ENCODE peak calls at places on chromosomes 13 and 19, in seven cellular contexts. One of them, this sample, is unnamed. For H3K4me1, the result is how much of the 10 kb centered on the place peaks cover.

GRCh38 chr13:23621316-23621645 is 51.1 kb downstream of the TNFRSF19 start:
- DNase-seq in right lobe of liver: no peak
- DNase-seq in neuronal stem cell: no peak
- DNase-seq in CD8-positive, alpha-beta memory T cell: no peak
- DNase-seq in left ventricle myocardium inferior: no peak
- DNase-seq in Peyer's patch: no peak
- DNase-seq in suprapubic skin: no peak
- DNase-seq in this sample: no peak

GRCh38 chr19:6264803-6265202 is 15.0 kb downstream of the MLLT1 start:
- DNase-seq in right lobe of liver: no peak
- DNase-seq in neuronal stem cell: no peak
- DNase-seq in CD8-positive, alpha-beta memory T cell: no peak
- DNase-seq in left ventricle myocardium inferior: no peak
- DNase-seq in Peyer's patch: no peak
- DNase-seq in suprapubic skin: no peak
- DNase-seq in this sample: no peak

GRCh38 chr13:73040968-73041580 is 17.7 kb upstream of the KLF5 start:
- DNase-seq in right lobe of liver: no peak
- DNase-seq in neuronal stem cell: no peak
- DNase-seq in CD8-positive, alpha-beta memory T cell: no peak
- DNase-seq in left ventricle myocardium inferior: no peak
- DNase-seq in Peyer's patch: peak
- DNase-seq in suprapubic skin: no peak
- DNase-seq in this sample: no peak

GRCh38 chr13:103351035-103351828 is 285.0 kb upstream of the SLC10A2 start:
- DNase-seq in right lobe of liver: no peak
- DNase-seq in neuronal stem cell: no peak
- DNase-seq in CD8-positive, alpha-beta memory T cell: no peak
- DNase-seq in left ventricle myocardium inferior: peak
- DNase-seq in Peyer's patch: no peak
- DNase-seq in suprapubic skin: no peak
- DNase-seq in this sample: no peak

GRCh38 chr19:35353635-35354034 is 4.6 kb upstream of the FFAR3 start:
- DNase-seq in right lobe of liver: no peak
- DNase-seq in neuronal stem cell: no peak
- DNase-seq in CD8-positive, alpha-beta memory T cell: no peak
- DNase-seq in left ventricle myocardium inferior: no peak
- DNase-seq in Peyer's patch: peak
- DNase-seq in suprapubic skin: no peak
- DNase-seq in this sample: no peak

GRCh38 chr19:5642204-5642603 is 19.3 kb downstream of the SAFB start:
- DNase-seq in right lobe of liver: no peak
- DNase-seq in neuronal stem cell: no peak
- DNase-seq in CD8-positive, alpha-beta memory T cell: no peak
- DNase-seq in left ventricle myocardium inferior: no peak
- DNase-seq in Peyer's patch: no peak
- DNase-seq in suprapubic skin: no peak
- DNase-seq in this sample: no peak

GRCh38 chr13:95784161-95784880 is 107.4 kb downstream of the DNAJC3 start:
- DNase-seq in right lobe of liver: no peak
- DNase-seq in neuronal stem cell: no peak
- DNase-seq in CD8-positive, alpha-beta memory T cell: no peak
- DNase-seq in left ventricle myocardium inferior: no peak
- DNase-seq in Peyer's patch: no peak
- DNase-seq in suprapubic skin: no peak
- DNase-seq in this sample: no peak

GRCh38 chr19:13850910-13851753 is 25.8 kb upstream of the NANOS3 start:
- DNase-seq in right lobe of liver: peak
- DNase-seq in neuronal stem cell: no peak
- DNase-seq in CD8-positive, alpha-beta memory T cell: peak
- DNase-seq in left ventricle myocardium inferior: peak
- DNase-seq in Peyer's patch: peak
- DNase-seq in suprapubic skin: peak
- DNase-seq in this sample: no peak

GRCh38 chr19:34310494-34310981 is 54.5 kb upstream of the GPI start:
- DNase-seq in right lobe of liver: peak
- DNase-seq in neuronal stem cell: no peak
- DNase-seq in CD8-positive, alpha-beta memory T cell: no peak
- DNase-seq in left ventricle myocardium inferior: no peak
- DNase-seq in Peyer's patch: no peak
- DNase-seq in suprapubic skin: no peak
- DNase-seq in this sample: no peak

GRCh38 chr13:34030782-34031181 is 212.8 kb downstream of the RFC3 start:
- DNase-seq in right lobe of liver: no peak
- DNase-seq in neuronal stem cell: no peak
- DNase-seq in CD8-positive, alpha-beta memory T cell: no peak
- DNase-seq in left ventricle myocardium inferior: no peak
- DNase-seq in Peyer's patch: no peak
- DNase-seq in suprapubic skin: no peak
- DNase-seq in this sample: no peak

GRCh38 chr13:75481176-75482069 is 546 bp downstream of the TBC1D4 start:
- DNase-seq in right lobe of liver: peak
- DNase-seq in neuronal stem cell: peak
- DNase-seq in CD8-positive, alpha-beta memory T cell: no peak
- DNase-seq in left ventricle myocardium inferior: peak
- DNase-seq in Peyer's patch: peak
- DNase-seq in suprapubic skin: no peak
- DNase-seq in this sample: no peak

GRCh38 chr19:45780448-45781281 is 1.6 kb downstream of the DMPK start:
- DNase-seq in right lobe of liver: no peak
- DNase-seq in neuronal stem cell: no peak
- DNase-seq in CD8-positive, alpha-beta memory T cell: no peak
- DNase-seq in left ventricle myocardium inferior: no peak
- DNase-seq in Peyer's patch: peak
- DNase-seq in suprapubic skin: no peak
- DNase-seq in this sample: no peak

GRCh38 chr13:20136781-20137703 is 23.8 kb downstream of the GJA3 start:
- DNase-seq in right lobe of liver: peak
- DNase-seq in neuronal stem cell: no peak
- DNase-seq in CD8-positive, alpha-beta memory T cell: no peak
- DNase-seq in left ventricle myocardium inferior: no peak
- DNase-seq in Peyer's patch: peak
- DNase-seq in suprapubic skin: no peak
- DNase-seq in this sample: no peak

GRCh38 chr19:46376241-46377153 is 29.6 kb downstream of the PPP5C start:
- DNase-seq in right lobe of liver: peak
- DNase-seq in neuronal stem cell: no peak
- DNase-seq in CD8-positive, alpha-beta memory T cell: no peak
- DNase-seq in left ventricle myocardium inferior: no peak
- DNase-seq in Peyer's patch: no peak
- DNase-seq in suprapubic skin: peak
- DNase-seq in this sample: no peak

GRCh38 chr19:41701401-41702075 is 6.9 kb upstream of the CEACAM5 start:
- DNase-seq in right lobe of liver: no peak
- DNase-seq in neuronal stem cell: no peak
- DNase-seq in CD8-positive, alpha-beta memory T cell: no peak
- DNase-seq in left ventricle myocardium inferior: no peak
- DNase-seq in Peyer's patch: no peak
- DNase-seq in suprapubic skin: peak
- DNase-seq in this sample: no peak

GRCh38 chr13:41976491-41976890 is 15.6 kb upstream of the VWA8 start:
- DNase-seq in right lobe of liver: no peak
- DNase-seq in neuronal stem cell: no peak
- DNase-seq in CD8-positive, alpha-beta memory T cell: no peak
- DNase-seq in left ventricle myocardium inferior: no peak
- DNase-seq in Peyer's patch: no peak
- DNase-seq in suprapubic skin: no peak
- DNase-seq in this sample: no peak

GRCh38 chr19:4061178-4061682 is 5.5 kb downstream of the ZBTB7A start:
- DNase-seq in right lobe of liver: peak
- DNase-seq in neuronal stem cell: no peak
- DNase-seq in CD8-positive, alpha-beta memory T cell: peak
- DNase-seq in left ventricle myocardium inferior: peak
- DNase-seq in Peyer's patch: peak
- DNase-seq in suprapubic skin: peak
- DNase-seq in this sample: no peak
- H3K4me1 ChIP-seq in right lobe of liver: half or more
- H3K4me1 ChIP-seq in neuronal stem cell: under half
- H3K4me1 ChIP-seq in CD8-positive, alpha-beta memory T cell: half or more
- H3K4me1 ChIP-seq in left ventricle myocardium inferior: half or more
- H3K4me1 ChIP-seq in Peyer's patch: half or more
- H3K4me1 ChIP-seq in suprapubic skin: half or more
- H3K4me1 ChIP-seq in this sample: under half

GRCh38 chr19:55640577-55641375 is at the start of gene ZNF580:
- DNase-seq in right lobe of liver: peak
- DNase-seq in neuronal stem cell: peak
- DNase-seq in CD8-positive, alpha-beta memory T cell: no peak
- DNase-seq in left ventricle myocardium inferior: peak
- DNase-seq in Peyer's patch: peak
- DNase-seq in suprapubic skin: no peak
- DNase-seq in this sample: no peak
- H3K4me1 ChIP-seq in right lobe of liver: under half
- H3K4me1 ChIP-seq in neuronal stem cell: under half
- H3K4me1 ChIP-seq in CD8-positive, alpha-beta memory T cell: under half
- H3K4me1 ChIP-seq in left ventricle myocardium inferior: half or more
- H3K4me1 ChIP-seq in Peyer's patch: half or more
- H3K4me1 ChIP-seq in suprapubic skin: half or more
- H3K4me1 ChIP-seq in this sample: under half

GRCh38 chr19:663682-664117 is 686 bp upstream of the RNF126 start:
- DNase-seq in right lobe of liver: no peak
- DNase-seq in neuronal stem cell: no peak
- DNase-seq in CD8-positive, alpha-beta memory T cell: no peak
- DNase-seq in left ventricle myocardium inferior: no peak
- DNase-seq in Peyer's patch: no peak
- DNase-seq in suprapubic skin: no peak
- DNase-seq in this sample: no peak
- H3K4me1 ChIP-seq in right lobe of liver: under half
- H3K4me1 ChIP-seq in neuronal stem cell: under half
- H3K4me1 ChIP-seq in CD8-positive, alpha-beta memory T cell: under half
- H3K4me1 ChIP-seq in left ventricle myocardium inferior: half or more
- H3K4me1 ChIP-seq in Peyer's patch: half or more
- H3K4me1 ChIP-seq in suprapubic skin: half or more
- H3K4me1 ChIP-seq in this sample: under half

GRCh38 chr13:111178417-111178816 is 63.3 kb downstream of the ARHGEF7 start:
- DNase-seq in right lobe of liver: no peak
- DNase-seq in neuronal stem cell: no peak
- DNase-seq in CD8-positive, alpha-beta memory T cell: no peak
- DNase-seq in left ventricle myocardium inferior: no peak
- DNase-seq in Peyer's patch: no peak
- DNase-seq in suprapubic skin: no peak
- DNase-seq in this sample: no peak
- H3K4me1 ChIP-seq in right lobe of liver: under half
- H3K4me1 ChIP-seq in neuronal stem cell: under half
- H3K4me1 ChIP-seq in CD8-positive, alpha-beta memory T cell: half or more
- H3K4me1 ChIP-seq in left ventricle myocardium inferior: half or more
- H3K4me1 ChIP-seq in Peyer's patch: under half
- H3K4me1 ChIP-seq in suprapubic skin: half or more
- H3K4me1 ChIP-seq in this sample: under half

GRCh38 chr13:25934127-25934526 is 117.7 kb downstream of the SHISA2 start:
- DNase-seq in right lobe of liver: no peak
- DNase-seq in neuronal stem cell: no peak
- DNase-seq in CD8-positive, alpha-beta memory T cell: no peak
- DNase-seq in left ventricle myocardium inferior: no peak
- DNase-seq in Peyer's patch: no peak
- DNase-seq in suprapubic skin: no peak
- DNase-seq in this sample: no peak

GRCh38 chr13:25933520-25933919 is 118.3 kb downstream of the SHISA2 start:
- DNase-seq in right lobe of liver: no peak
- DNase-seq in neuronal stem cell: no peak
- DNase-seq in CD8-positive, alpha-beta memory T cell: no peak
- DNase-seq in left ventricle myocardium inferior: no peak
- DNase-seq in Peyer's patch: no peak
- DNase-seq in suprapubic skin: no peak
- DNase-seq in this sample: no peak

GRCh38 chr13:25929816-25930215 is 122.0 kb downstream of the SHISA2 start:
- DNase-seq in right lobe of liver: no peak
- DNase-seq in neuronal stem cell: no peak
- DNase-seq in CD8-positive, alpha-beta memory T cell: no peak
- DNase-seq in left ventricle myocardium inferior: no peak
- DNase-seq in Peyer's patch: no peak
- DNase-seq in suprapubic skin: no peak
- DNase-seq in this sample: no peak

GRCh38 chr13:25930655-25931054 is 121.2 kb downstream of the SHISA2 start:
- DNase-seq in right lobe of liver: no peak
- DNase-seq in neuronal stem cell: no peak
- DNase-seq in CD8-positive, alpha-beta memory T cell: no peak
- DNase-seq in left ventricle myocardium inferior: no peak
- DNase-seq in Peyer's patch: no peak
- DNase-seq in suprapubic skin: no peak
- DNase-seq in this sample: no peak

DNA sequence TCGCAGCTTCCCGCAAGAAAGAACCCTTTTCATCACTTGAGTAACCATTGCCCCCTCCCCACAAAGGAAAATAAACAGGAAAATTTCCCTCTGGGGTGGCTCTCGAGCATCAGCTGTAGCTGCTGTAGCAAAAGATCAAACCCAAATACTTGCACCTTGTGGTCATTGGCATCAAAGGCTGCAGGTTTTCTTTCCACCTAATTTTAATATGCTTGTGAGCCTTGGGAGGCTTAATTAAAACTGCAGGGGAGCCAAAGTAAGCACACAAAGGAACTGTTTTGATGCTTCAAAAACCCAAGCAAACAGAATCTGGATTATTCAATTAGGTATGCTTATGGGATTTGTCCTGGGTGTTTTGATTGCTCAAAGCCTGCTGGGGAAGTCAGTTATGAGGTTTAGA is 119.5 kb downstream of the SHISA2 start:
- DNase-seq in right lobe of liver: no peak
- DNase-seq in neuronal stem cell: no peak
- DNase-seq in CD8-positive, alpha-beta memory T cell: no peak
- DNase-seq in left ventricle myocardium inferior: no peak
- DNase-seq in Peyer's patch: no peak
- DNase-seq in suprapubic skin: no peak
- DNase-seq in this sample: no peak
- H3K4me1 ChIP-seq in right lobe of liver: under half
- H3K4me1 ChIP-seq in neuronal stem cell: under half
- H3K4me1 ChIP-seq in CD8-positive, alpha-beta memory T cell: under half
- H3K4me1 ChIP-seq in left ventricle myocardium inferior: under half
- H3K4me1 ChIP-seq in Peyer's patch: under half
- H3K4me1 ChIP-seq in suprapubic skin: under half
- H3K4me1 ChIP-seq in this sample: under half

GRCh38 chr19:40277356-40277755 is 7.8 kb downstream of the AKT2 start:
- DNase-seq in right lobe of liver: no peak
- DNase-seq in neuronal stem cell: no peak
- DNase-seq in CD8-positive, alpha-beta memory T cell: no peak
- DNase-seq in left ventricle myocardium inferior: no peak
- DNase-seq in Peyer's patch: no peak
- DNase-seq in suprapubic skin: no peak
- DNase-seq in this sample: no peak
- H3K4me1 ChIP-seq in right lobe of liver: half or more
- H3K4me1 ChIP-seq in neuronal stem cell: under half
- H3K4me1 ChIP-seq in CD8-positive, alpha-beta memory T cell: half or more
- H3K4me1 ChIP-seq in left ventricle myocardium inferior: half or more
- H3K4me1 ChIP-seq in Peyer's patch: half or more
- H3K4me1 ChIP-seq in suprapubic skin: half or more
- H3K4me1 ChIP-seq in this sample: under half

This sample was measured in iPS DF 6.9.